ENCODE peak calls at places on chromosome 10, in five cellular contexts. O, R, A, C and Q are unnamed samples.

GRCh38 chr10:77628906-77629730 is 8.5 kb downstream of the KCNMA1 start:
- DNase-seq in O (peak; percentile 59), R (no peak), A (no peak), C (no peak), Q (no peak)

GRCh38 chr10:128064615-128065580 is 61.3 kb downstream of the MKI67 start:
- DNase-seq in O (no peak), R (no peak), A (peak; percentile 48), C (no peak), Q (peak; percentile 77)

GRCh38 chr10:29636178-29636577 is 1.4 kb upstream of the SVIL start:
- DNase-seq in O (peak; percentile 87), R (no peak), A (no peak), C (no peak), Q (no peak)

GRCh38 chr10:75335983-75336382 is 65.6 kb downstream of the ZNF503 start:
- DNase-seq in O (no peak), R (no peak), A (no peak), C (no peak), Q (no peak)

GRCh38 chr10:19702215-19702614 is 114.0 kb upstream of the PLXDC2 start:
- DNase-seq in O (peak; percentile 19), R (no peak), A (no peak), C (no peak), Q (no peak)

GRCh38 chr10:86914734-86915133 is 42.7 kb downstream of the MMRN2 start:
- DNase-seq in O (no peak), R (no peak), A (no peak), C (no peak), Q (no peak)

GRCh38 chr10:43229208-43230061 is 37.4 kb downstream of the RASGEF1A start:
- DNase-seq in O (peak; percentile 75), R (no peak), A (peak; percentile 33), C (no peak), Q (no peak)

GRCh38 chr10:102726274-102726673 is 11.8 kb downstream of the SFXN2 start:
- DNase-seq in O (no peak), R (no peak), A (no peak), C (no peak), Q (no peak)

GRCh38 chr10:88672041-88672440 is 7.8 kb downstream of the LIPF start:
- DNase-seq in O (peak; percentile 69), R (no peak), A (no peak), C (no peak), Q (no peak)

GRCh38 chr10:89814278-89814677 is 112.9 kb downstream of the KIF20B start:
- DNase-seq in O (no peak), R (no peak), A (no peak), C (no peak), Q (no peak)

GRCh38 chr10:90982406-90983008 is 61.6 kb upstream of the ANKRD1 start:
- DNase-seq in O (no peak), R (no peak), A (no peak), C (no peak), Q (no peak)

GRCh38 chr10:51706225-51706624 is 6.8 kb upstream of the CSTF2T start:
- DNase-seq in O (no peak), R (no peak), A (no peak), C (no peak), Q (no peak)

GRCh38 chr10:70162892-70163201 is 7.5 kb downstream of the SAR1A start:
- DNase-seq in O (no peak), R (no peak), A (no peak), C (no peak), Q (peak; percentile 27)

GRCh38 chr10:103284170-103284569 is 7.2 kb downstream of the INA start:
- DNase-seq in O (no peak), R (no peak), A (no peak), C (no peak), Q (no peak)

GRCh38 chr10:36172574-36172973 is 530.5 kb upstream of the FZD8 start:
- DNase-seq in O (no peak), R (no peak), A (no peak), C (no peak), Q (no peak)

GRCh38 chr10:104120903-104121484 is 977 bp upstream of the SFR1 start:
- DNase-seq in O (peak; percentile 92), R (peak; percentile 56), A (peak; percentile 64), C (no peak), Q (peak; percentile 73)

GRCh38 chr10:29501692-29502091 is 133.1 kb downstream of the SVIL start:
- DNase-seq in O (no peak), R (no peak), A (no peak), C (no peak), Q (no peak)

GRCh38 chr10:77873558-77874380 is 52.8 kb downstream of the DLG5 start:
- DNase-seq in O (peak; percentile 62), R (no peak), A (peak; percentile 25), C (no peak), Q (peak; percentile 30)

GRCh38 chr10:132921818-132922807 is 20.3 kb downstream of the CFAP46 start:
- DNase-seq in O (no peak), R (no peak), A (no peak), C (no peak), Q (no peak)